ENCODE peak calls at places on chromosome 9, in six cellular contexts. I is transverse colon, N is H1, G is A549, B is ovary, P is IMR-90. M is an unnamed sample.
A peak's percentile ranks its signal among the peaks of the same experiment; 100 is the strongest.

GRCh38 chr9:23492126-23493002 is 333.7 kb downstream of the ELAVL2 start:
- DNase-seq in I (no peak), N (no peak), G (peak; percentile 47), B (no peak), P (peak; percentile 0), M (peak; percentile 27)

GRCh38 chr9:96089425-96089824 is 212.6 kb downstream of the HSD17B3 start:
- DNase-seq in I (no peak), N (no peak), G (no peak), B (no peak), P (no peak), M (no peak)

GRCh38 chr9:1005043-1005667 is 28.7 kb downstream of the DMRT3 start:
- DNase-seq in I (no peak), N (no peak), G (peak; percentile 67), B (no peak), P (peak; percentile 47), M (peak; percentile 38)

GRCh38 chr9:124209279-124209678 is 48.5 kb upstream of the NEK6 start:
- DNase-seq in I (no peak), N (peak; percentile 59), G (no peak), B (no peak), P (no peak), M (no peak)

GRCh38 chr9:14383296-14383695 is 69.4 kb upstream of the NFIB start:
- DNase-seq in I (no peak), N (no peak), G (no peak), B (no peak), P (no peak), M (no peak)

GRCh38 chr9:133976191-133976861 is 15.8 kb downstream of the VAV2 start:
- DNase-seq in I (no peak), N (no peak), G (no peak), B (peak; percentile 4), P (no peak), M (no peak)

GRCh38 chr9:98551511-98552286 is 157.0 kb downstream of the GABBR2 start:
- DNase-seq in I (no peak), N (no peak), G (no peak), B (no peak), P (peak; percentile 97), M (no peak)

GRCh38 chr9:127612993-127613954 is 1.2 kb downstream of the STXBP1 start:
- DNase-seq in I (peak; percentile 54), N (peak; percentile 80), G (peak; percentile 56), B (peak; percentile 74), P (peak; percentile 57), M (no peak)

GRCh38 chr9:96009690-96010477 is 134.4 kb downstream of the ERCC6L2 start:
- DNase-seq in I (peak; percentile 21), N (no peak), G (no peak), B (no peak), P (no peak), M (no peak)

GRCh38 chr9:134482226-134482625 is 156.0 kb downstream of the RXRA start:
- DNase-seq in I (no peak), N (no peak), G (no peak), B (no peak), P (no peak), M (no peak)

GRCh38 chr9:88052446-88052845 is 78.1 kb upstream of the CDK20 start:
- DNase-seq in I (no peak), N (no peak), G (no peak), B (no peak), P (no peak), M (no peak)

GRCh38 chr9:15606667-15607472 is 54.0 kb downstream of the CCDC171 start:
- DNase-seq in I (no peak), N (no peak), G (peak; percentile 34), B (no peak), P (peak; percentile 35), M (peak; percentile 28)

GRCh38 chr9:120970249-120970648 is 43.7 kb upstream of the TRAF1 start:
- DNase-seq in I (no peak), N (no peak), G (no peak), B (no peak), P (peak; percentile 82), M (no peak)

GRCh38 chr9:13360188-13360587 is 80.7 kb upstream of the MPDZ start:
- DNase-seq in I (no peak), N (no peak), G (no peak), B (no peak), P (no peak), M (no peak)

GRCh38 chr9:116842658-116843057 is 155.6 kb downstream of the TRIM32 start:
- DNase-seq in I (no peak), N (peak; percentile 63), G (no peak), B (no peak), P (no peak), M (no peak)

DNA sequence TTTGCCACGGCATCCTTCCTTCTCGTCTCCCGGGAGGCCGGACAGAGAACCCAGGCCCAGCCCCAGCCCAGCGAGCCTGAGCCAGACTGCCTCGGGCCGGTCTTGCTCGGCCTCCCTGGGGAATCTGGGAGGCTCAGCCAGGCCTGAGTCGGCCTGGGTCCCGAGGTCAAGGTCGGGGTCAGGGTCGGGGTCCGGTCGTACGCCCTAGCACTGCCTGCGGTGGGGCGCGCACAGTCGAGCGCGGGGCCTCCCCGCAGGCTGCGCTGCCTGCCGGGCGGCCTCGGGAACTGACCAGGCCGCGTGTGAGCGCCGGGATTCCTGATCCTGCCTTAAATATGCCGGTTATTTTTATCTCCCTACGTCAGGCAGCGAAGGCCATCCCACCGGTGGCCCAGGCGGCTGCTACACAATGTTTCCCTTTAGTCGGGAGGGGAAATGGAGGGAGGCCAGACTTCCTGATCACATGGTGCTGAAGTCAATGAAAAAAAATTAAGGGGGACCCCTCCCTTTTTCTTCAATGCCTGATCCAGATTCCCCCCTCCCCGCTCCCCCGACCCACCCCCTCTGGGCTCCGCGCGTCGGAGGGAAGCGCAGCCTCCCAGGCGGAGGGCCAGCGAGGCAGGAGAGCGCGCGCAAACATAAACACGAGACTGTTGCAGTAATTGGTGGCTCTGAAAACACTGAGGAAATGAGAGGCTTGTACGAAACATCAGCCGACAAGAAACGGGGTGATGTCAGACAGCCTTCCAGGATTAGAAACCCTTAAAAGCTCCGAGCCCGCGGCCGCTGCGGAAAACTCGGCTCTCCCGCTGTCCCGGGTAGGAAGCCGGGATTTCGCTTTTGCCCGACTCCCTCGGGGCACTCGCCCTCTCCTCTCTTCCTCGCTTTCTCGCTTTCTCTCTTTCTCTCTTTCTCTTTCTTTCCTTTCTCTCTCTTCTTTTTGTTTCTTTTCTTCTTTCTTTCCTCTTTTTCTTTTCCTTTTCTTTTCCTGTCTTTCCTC is 148.2 kb upstream of the KLF4 start:
- DNase-seq in I (peak; percentile 80), N (peak; percentile 66), G (peak; percentile 50), B (peak; percentile 96), P (peak; percentile 98), M (no peak)
- TF ChIP-seq POLR2A in I (peak; percentile 90), N (no peak), G (no peak), B (peak; percentile 99), P (peak; percentile 91), M (no peak)

GRCh38 chr9:114386361-114386885 is 1.4 kb downstream of the AKNA start:
- DNase-seq in I (no peak), N (no peak), G (no peak), B (no peak), P (no peak), M (no peak)

GRCh38 chr9:114386886-114387677 is 700 bp downstream of the AKNA start:
- DNase-seq in I (peak; percentile 76), N (no peak), G (no peak), B (peak; percentile 69), P (peak; percentile 17), M (no peak)

GRCh38 chr9:114383866-114384231 is 3.9 kb downstream of the AKNA start:
- DNase-seq in I (no peak), N (no peak), G (no peak), B (no peak), P (no peak), M (no peak)

GRCh38 chr9:114384836-114385411 is 2.9 kb downstream of the AKNA start:
- DNase-seq in I (no peak), N (no peak), G (no peak), B (no peak), P (no peak), M (no peak)

DNA sequence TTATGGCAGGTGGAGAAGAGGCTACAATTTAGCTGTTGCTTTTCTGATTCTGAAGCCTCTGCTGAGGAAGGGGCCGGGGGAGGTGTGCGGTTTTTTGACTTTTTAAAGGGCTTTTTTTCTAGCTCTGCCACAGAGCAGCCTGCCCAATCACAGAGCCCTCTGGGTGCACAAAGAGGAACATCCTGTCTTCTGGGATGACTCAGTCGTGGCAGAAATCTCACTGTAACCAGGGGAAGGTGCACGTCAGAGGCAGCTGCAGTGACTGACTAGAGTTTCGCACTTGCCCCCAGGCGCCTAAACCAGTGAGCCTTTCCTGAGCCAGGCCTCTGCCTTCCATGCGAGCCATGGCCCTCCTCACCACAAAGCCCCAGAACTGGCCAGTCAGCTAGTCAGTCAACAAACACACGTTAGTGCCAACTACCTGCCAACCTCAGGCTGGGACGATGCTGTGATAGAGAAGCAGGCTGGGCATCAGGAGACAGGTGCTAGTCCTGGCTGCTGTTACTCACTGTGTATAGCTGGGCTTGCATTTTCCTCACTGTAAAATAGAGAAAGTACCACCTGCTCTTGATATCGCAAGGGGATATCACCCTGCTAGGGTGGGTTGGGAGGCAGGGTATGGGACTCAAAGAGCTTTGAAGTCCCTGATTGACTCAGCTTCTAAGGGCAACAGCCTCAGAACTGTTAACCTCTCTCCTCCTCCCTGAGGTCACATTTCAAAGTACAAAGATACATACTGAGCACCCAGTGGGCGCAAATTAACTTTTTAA is 2.2 kb downstream of the AKNA start:
- DNase-seq in I (peak; percentile 89), N (no peak), G (peak; percentile 24), B (no peak), P (peak; percentile 95), M (no peak)
- TF ChIP-seq POLR2A in I (peak; percentile 83), N (no peak), G (no peak), B (peak; percentile 31), P (no peak), M (no peak)

GRCh38 chr9:33506626-33507370 is 17.3 kb upstream of the ANKRD18B start:
- DNase-seq in I (no peak), N (no peak), G (peak; percentile 90), B (no peak), P (peak; percentile 97), M (peak; percentile 78)
- TF ChIP-seq POLR2A in I (no peak), N (no peak), G (no peak), B (no peak), P (no peak), M (no peak)

GRCh38 chr9:107489687-107490605 is at the start of gene KLF4:
- DNase-seq in I (peak; percentile 94), N (peak; percentile 84), G (peak; percentile 95), B (peak; percentile 95), P (peak; percentile 91), M (peak; percentile 92)

GRCh38 chr9:107491081-107492053 is 1.8 kb upstream of the KLF4 start:
- DNase-seq in I (peak; percentile 35), N (peak; percentile 50), G (no peak), B (peak; percentile 61), P (no peak), M (no peak)

GRCh38 chr9:107488400-107489143 is 997 bp downstream of the KLF4 start:
- DNase-seq in I (peak; percentile 81), N (peak; percentile 68), G (peak; percentile 61), B (peak; percentile 78), P (peak; percentile 49), M (peak; percentile 21)

GRCh38 chr9:107487521-107488399 is 1.8 kb downstream of the KLF4 start:
- DNase-seq in I (peak; percentile 73), N (peak; percentile 84), G (peak; percentile 69), B (peak; percentile 71), P (no peak), M (peak; percentile 60)

DNA sequence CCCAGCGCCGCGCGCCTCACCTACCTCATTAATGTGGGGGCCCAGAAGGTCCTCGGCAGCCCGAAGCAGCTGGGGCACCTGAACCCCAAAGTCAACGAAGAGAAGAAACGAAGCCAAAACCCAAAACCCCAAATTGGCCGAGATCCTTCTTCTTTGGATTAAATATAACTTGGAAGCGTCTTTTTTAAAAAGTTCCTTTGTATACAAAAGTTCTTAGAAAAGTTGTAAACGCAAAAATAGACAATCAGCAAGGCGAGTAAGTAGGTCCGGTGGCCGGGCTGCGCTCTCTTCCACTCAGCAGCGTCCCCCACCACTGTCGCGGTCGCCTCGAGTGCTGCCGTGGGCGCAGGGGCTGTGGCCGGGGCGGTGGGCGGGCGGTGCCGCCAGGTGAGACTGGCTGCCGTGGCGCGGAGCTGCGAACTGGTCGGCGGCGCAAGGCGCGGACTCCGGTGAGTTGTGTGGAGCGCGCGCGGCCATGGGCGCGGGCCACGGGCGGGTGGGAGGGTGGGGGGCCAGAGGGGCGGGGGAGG is 360 bp downstream of the KLF4 start:
- DNase-seq in I (peak; percentile 31), N (no peak), G (no peak), B (no peak), P (no peak), M (no peak)
- TF ChIP-seq POLR2A in I (no peak), N (no peak), G (no peak), B (peak; percentile 8), P (peak; percentile 52), M (no peak)